ENCODE peak calls at places on chromosomes 16 and 17, in four cellular contexts. One of them, this sample, is unnamed.
A peak's percentile ranks its signal among the peaks of the same experiment; 100 is the strongest.

GRCh38 chr17:73352261-73352660 is 40.5 kb upstream of the CDC42EP4 start:
- DNase-seq in Caco-2: no peak
- DNase-seq in CD14-positive monocyte: no peak
- DNase-seq in cardiac muscle cell: no peak
- DNase-seq in this sample: no peak

GRCh38 chr16:75251280-75252048 is at the start of gene BCAR1:
- DNase-seq in Caco-2: peak; percentile 97
- DNase-seq in CD14-positive monocyte: peak; percentile 36
- DNase-seq in cardiac muscle cell: peak; percentile 96
- DNase-seq in this sample: peak; percentile 86

GRCh38 chr17:64291268-64291851 is 28.3 kb upstream of the TEX2 start:
- DNase-seq in Caco-2: peak; percentile 66
- DNase-seq in CD14-positive monocyte: no peak
- DNase-seq in cardiac muscle cell: no peak
- DNase-seq in this sample: no peak

GRCh38 chr16:85986931-85987749 is 88.2 kb downstream of the IRF8 start:
- DNase-seq in Caco-2: peak; percentile 56
- DNase-seq in CD14-positive monocyte: no peak
- DNase-seq in cardiac muscle cell: peak; percentile 15
- DNase-seq in this sample: no peak

GRCh38 chr16:2156025-2156848 is 655 bp downstream of the TRAF7 start:
- DNase-seq in Caco-2: no peak
- DNase-seq in CD14-positive monocyte: peak; percentile 46
- DNase-seq in cardiac muscle cell: peak; percentile 74
- DNase-seq in this sample: no peak

GRCh38 chr16:8904018-8904430 is 21.9 kb downstream of the LITAFD start:
- DNase-seq in Caco-2: no peak
- DNase-seq in CD14-positive monocyte: no peak
- DNase-seq in cardiac muscle cell: no peak
- DNase-seq in this sample: no peak

GRCh38 chr17:78416311-78416711 is 37.9 kb downstream of the PGS1 start:
- DNase-seq in Caco-2: no peak
- DNase-seq in CD14-positive monocyte: no peak
- DNase-seq in cardiac muscle cell: peak; percentile 58
- DNase-seq in this sample: no peak

GRCh38 chr16:48596326-48596725 is 13.7 kb downstream of the N4BP1 start:
- DNase-seq in Caco-2: no peak
- DNase-seq in CD14-positive monocyte: no peak
- DNase-seq in cardiac muscle cell: peak; percentile 42
- DNase-seq in this sample: no peak

GRCh38 chr17:4591529-4591928 is 7.2 kb downstream of the SMTNL2 start:
- DNase-seq in Caco-2: no peak
- DNase-seq in CD14-positive monocyte: no peak
- DNase-seq in cardiac muscle cell: peak; percentile 43
- DNase-seq in this sample: no peak

GRCh38 chr17:57587201-57587870 is 157.8 kb downstream of the CCDC182 start:
- DNase-seq in Caco-2: no peak
- DNase-seq in CD14-positive monocyte: no peak
- DNase-seq in cardiac muscle cell: no peak
- DNase-seq in this sample: no peak

GRCh38 chr17:57586099-57586702 is 158.9 kb downstream of the CCDC182 start:
- DNase-seq in Caco-2: no peak
- DNase-seq in CD14-positive monocyte: no peak
- DNase-seq in cardiac muscle cell: no peak
- DNase-seq in this sample: no peak

GRCh38 chr17:57582881-57583756 is 162.0 kb downstream of the CCDC182 start:
- DNase-seq in Caco-2: no peak
- DNase-seq in CD14-positive monocyte: no peak
- DNase-seq in cardiac muscle cell: no peak
- DNase-seq in this sample: no peak

GRCh38 chr17:57585341-57586098 is 159.6 kb downstream of the CCDC182 start:
- DNase-seq in Caco-2: no peak
- DNase-seq in CD14-positive monocyte: no peak
- DNase-seq in cardiac muscle cell: no peak
- DNase-seq in this sample: no peak

DNA sequence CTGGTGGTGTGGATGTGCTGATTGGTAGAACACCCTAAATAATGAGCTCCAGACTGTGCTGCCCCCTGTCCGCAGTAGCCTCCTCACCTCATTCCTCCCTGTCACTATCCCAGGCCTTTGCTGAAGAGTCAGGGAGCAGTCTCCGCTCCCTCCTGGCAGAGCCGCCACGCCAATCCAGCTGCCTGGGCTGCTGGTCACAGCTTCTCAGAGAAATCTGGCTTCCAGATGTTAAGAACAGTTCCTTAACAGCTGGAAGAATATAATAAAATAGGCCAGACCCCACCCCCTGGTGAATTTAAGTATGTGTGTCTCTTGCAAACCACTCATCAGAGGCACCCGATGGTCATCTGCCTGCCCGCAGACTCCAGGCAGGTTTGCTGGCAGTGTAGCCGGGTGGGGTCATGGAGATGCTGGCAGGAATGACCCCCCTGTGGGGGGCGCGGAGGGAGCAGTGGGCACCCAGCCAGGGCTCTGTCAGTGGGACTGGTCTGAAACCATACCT is 161.0 kb downstream of the CCDC182 start:
- DNase-seq in Caco-2: no peak
- DNase-seq in CD14-positive monocyte: no peak
- DNase-seq in cardiac muscle cell: peak; percentile 13
- DNase-seq in this sample: no peak
- TF ChIP-seq CTCF in Caco-2: no peak
- TF ChIP-seq CTCF in CD14-positive monocyte: no peak
- TF ChIP-seq CTCF in cardiac muscle cell: no peak
- TF ChIP-seq CTCF in this sample: no peak

GRCh38 chr16:82074019-82074558 is 39.0 kb downstream of the HSD17B2 start:
- DNase-seq in Caco-2: no peak
- DNase-seq in CD14-positive monocyte: no peak
- DNase-seq in cardiac muscle cell: no peak
- DNase-seq in this sample: no peak

GRCh38 chr16:82067810-82068325 is 32.8 kb downstream of the HSD17B2 start:
- DNase-seq in Caco-2: no peak
- DNase-seq in CD14-positive monocyte: no peak
- DNase-seq in cardiac muscle cell: no peak
- DNase-seq in this sample: no peak

GRCh38 chr16:82070656-82071369 is 35.8 kb downstream of the HSD17B2 start:
- DNase-seq in Caco-2: no peak
- DNase-seq in CD14-positive monocyte: no peak
- DNase-seq in cardiac muscle cell: no peak
- DNase-seq in this sample: no peak

GRCh38 chr16:82072313-82072712 is 37.3 kb downstream of the HSD17B2 start:
- DNase-seq in Caco-2: no peak
- DNase-seq in CD14-positive monocyte: no peak
- DNase-seq in cardiac muscle cell: no peak
- DNase-seq in this sample: no peak

DNA sequence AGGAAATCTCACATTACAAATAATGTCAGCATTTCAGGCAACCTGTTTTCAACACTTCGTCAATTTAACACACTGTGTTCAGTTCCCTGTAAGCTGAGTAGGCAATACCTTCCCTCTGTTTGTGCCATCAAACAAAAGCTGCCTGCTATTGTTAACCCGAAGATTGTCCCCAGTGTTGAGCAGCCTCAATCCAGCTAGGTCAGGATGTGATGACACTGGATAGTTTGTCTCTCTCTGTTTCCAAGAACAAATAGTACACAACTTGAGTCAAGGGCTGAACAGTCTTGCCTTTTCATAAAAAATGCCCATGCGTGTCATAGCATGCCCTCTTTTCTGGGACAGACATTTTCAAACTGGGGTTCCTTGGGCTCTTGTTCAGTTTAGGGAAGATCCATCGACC is 36.4 kb downstream of the HSD17B2 start:
- DNase-seq in Caco-2: no peak
- DNase-seq in CD14-positive monocyte: no peak
- DNase-seq in cardiac muscle cell: no peak
- DNase-seq in this sample: no peak
- TF ChIP-seq CTCF in Caco-2: no peak
- TF ChIP-seq CTCF in CD14-positive monocyte: no peak
- TF ChIP-seq CTCF in cardiac muscle cell: no peak
- TF ChIP-seq CTCF in this sample: no peak

GRCh38 chr16:4811773-4812172 is 9.3 kb upstream of the ROGDI start:
- DNase-seq in Caco-2: no peak
- DNase-seq in CD14-positive monocyte: no peak
- DNase-seq in cardiac muscle cell: no peak
- DNase-seq in this sample: no peak

GRCh38 chr16:4813251-4814003 is 11.0 kb upstream of the ROGDI start:
- DNase-seq in Caco-2: no peak
- DNase-seq in CD14-positive monocyte: no peak
- DNase-seq in cardiac muscle cell: no peak
- DNase-seq in this sample: no peak

GRCh38 chr16:4811242-4811641 is 8.8 kb upstream of the ROGDI start:
- DNase-seq in Caco-2: no peak
- DNase-seq in CD14-positive monocyte: no peak
- DNase-seq in cardiac muscle cell: no peak
- DNase-seq in this sample: no peak

GRCh38 chr16:4814046-4814445 is 11.6 kb upstream of the ROGDI start:
- DNase-seq in Caco-2: no peak
- DNase-seq in CD14-positive monocyte: no peak
- DNase-seq in cardiac muscle cell: no peak
- DNase-seq in this sample: no peak

DNA sequence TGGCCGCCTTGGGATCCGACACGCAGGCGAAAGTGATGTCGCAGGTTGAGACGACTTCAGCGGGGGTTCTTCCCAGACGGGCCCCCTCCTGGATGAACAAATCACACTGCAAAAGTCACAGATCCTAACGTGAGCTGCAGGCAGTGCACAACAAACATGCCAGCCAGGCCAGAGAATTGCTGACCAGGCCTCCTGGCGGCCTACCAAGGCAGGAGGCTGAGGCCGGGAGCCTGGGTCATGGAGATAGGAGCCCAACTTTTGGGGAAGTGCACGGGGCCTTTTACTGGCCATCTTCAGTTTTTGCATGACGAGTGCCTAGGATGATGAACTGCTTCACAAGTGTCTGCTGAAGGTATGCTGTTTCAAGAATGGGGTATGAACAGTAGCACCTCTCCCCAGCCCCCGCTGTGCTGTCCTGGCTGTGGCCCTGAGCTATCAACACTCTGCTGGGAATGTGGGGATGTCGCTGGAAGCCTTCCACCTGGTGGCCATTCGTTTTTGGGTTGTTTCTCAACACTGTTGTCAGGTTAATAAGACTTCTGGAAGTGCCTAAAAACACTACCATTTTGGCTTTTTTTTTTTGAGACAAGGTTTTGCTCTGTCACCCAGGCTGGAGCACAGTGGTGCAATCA is 12.2 kb upstream of the ROGDI start:
- DNase-seq in Caco-2: no peak
- DNase-seq in CD14-positive monocyte: no peak
- DNase-seq in cardiac muscle cell: no peak
- DNase-seq in this sample: no peak
- TF ChIP-seq CTCF in Caco-2: peak; percentile 14
- TF ChIP-seq CTCF in CD14-positive monocyte: no peak
- TF ChIP-seq CTCF in cardiac muscle cell: peak; percentile 2
- TF ChIP-seq CTCF in this sample: no peak

GRCh38 chr17:46876353-46876887 is 25.0 kb downstream of the WNT9B start:
- DNase-seq in Caco-2: peak; percentile 74
- DNase-seq in CD14-positive monocyte: no peak
- DNase-seq in cardiac muscle cell: no peak
- DNase-seq in this sample: no peak
- TF ChIP-seq CTCF in Caco-2: peak; percentile 88
- TF ChIP-seq CTCF in CD14-positive monocyte: no peak
- TF ChIP-seq CTCF in cardiac muscle cell: peak; percentile 5
- TF ChIP-seq CTCF in this sample: peak; percentile 49

DNA sequence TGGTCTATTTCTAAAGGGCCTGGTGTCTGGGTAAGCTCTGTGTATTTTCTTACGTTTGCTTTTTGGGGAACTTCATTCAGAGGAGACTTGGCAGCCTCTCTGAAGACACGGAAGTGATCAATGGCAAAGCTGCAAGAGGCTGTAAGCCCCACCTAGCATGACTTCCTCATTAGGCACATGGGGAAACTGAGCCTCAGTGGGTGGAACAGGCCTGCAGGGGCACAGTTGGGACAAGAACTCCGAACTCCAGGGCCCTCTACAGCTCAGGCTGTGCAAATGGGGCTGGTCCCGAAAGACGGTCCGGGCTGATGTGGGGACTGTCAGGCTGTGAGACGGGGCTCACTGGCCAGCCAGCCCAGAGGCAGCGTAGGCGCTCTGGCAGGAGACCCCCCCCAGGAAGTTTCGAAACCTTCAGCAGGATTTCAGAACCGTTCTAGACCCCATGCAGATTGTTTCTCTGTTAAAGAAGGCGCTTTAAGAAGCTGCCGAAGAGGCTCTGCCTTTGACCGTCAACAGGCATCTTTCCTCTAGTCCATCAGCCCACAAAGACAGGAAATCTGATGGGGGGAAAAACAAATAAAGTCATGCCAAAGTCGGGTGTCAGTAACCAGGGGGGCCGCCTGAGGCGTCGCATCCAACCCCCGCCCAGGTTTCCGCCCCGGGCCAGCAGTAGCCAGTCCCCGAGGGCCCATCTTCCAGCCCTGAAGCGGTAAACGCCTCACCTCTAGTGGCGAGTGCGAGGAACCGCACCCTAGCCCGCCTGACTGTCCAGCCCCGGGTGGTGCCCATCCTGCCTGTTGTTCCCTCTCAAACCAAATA is 79.8 kb upstream of the TBC1D3K start:
- DNase-seq in Caco-2: peak; percentile 34
- DNase-seq in CD14-positive monocyte: peak; percentile 77
- DNase-seq in cardiac muscle cell: peak; percentile 67
- DNase-seq in this sample: no peak
- TF ChIP-seq CTCF in Caco-2: peak; percentile 6
- TF ChIP-seq CTCF in CD14-positive monocyte: peak; percentile 98
- TF ChIP-seq CTCF in cardiac muscle cell: peak; percentile 86
- TF ChIP-seq CTCF in this sample: peak; percentile 83

GRCh38 chr16:21167929-21168602 is 9.6 kb downstream of the LDAF1 start:
- DNase-seq in Caco-2: no peak
- DNase-seq in CD14-positive monocyte: no peak
- DNase-seq in cardiac muscle cell: no peak
- DNase-seq in this sample: no peak
- TF ChIP-seq CTCF in Caco-2: no peak
- TF ChIP-seq CTCF in CD14-positive monocyte: no peak
- TF ChIP-seq CTCF in cardiac muscle cell: no peak
- TF ChIP-seq CTCF in this sample: no peak

GRCh38 chr16:53224932-53225533 is 170.2 kb downstream of the CHD9 start:
- DNase-seq in Caco-2: no peak
- DNase-seq in CD14-positive monocyte: no peak
- DNase-seq in cardiac muscle cell: no peak
- DNase-seq in this sample: no peak

GRCh38 chr16:53219795-53220194 is 165.0 kb downstream of the CHD9 start:
- DNase-seq in Caco-2: no peak
- DNase-seq in CD14-positive monocyte: no peak
- DNase-seq in cardiac muscle cell: peak; percentile 49
- DNase-seq in this sample: no peak

GRCh38 chr16:53216798-53217197 is 162.0 kb downstream of the CHD9 start:
- DNase-seq in Caco-2: no peak
- DNase-seq in CD14-positive monocyte: peak; percentile 51
- DNase-seq in cardiac muscle cell: no peak
- DNase-seq in this sample: no peak

DNA sequence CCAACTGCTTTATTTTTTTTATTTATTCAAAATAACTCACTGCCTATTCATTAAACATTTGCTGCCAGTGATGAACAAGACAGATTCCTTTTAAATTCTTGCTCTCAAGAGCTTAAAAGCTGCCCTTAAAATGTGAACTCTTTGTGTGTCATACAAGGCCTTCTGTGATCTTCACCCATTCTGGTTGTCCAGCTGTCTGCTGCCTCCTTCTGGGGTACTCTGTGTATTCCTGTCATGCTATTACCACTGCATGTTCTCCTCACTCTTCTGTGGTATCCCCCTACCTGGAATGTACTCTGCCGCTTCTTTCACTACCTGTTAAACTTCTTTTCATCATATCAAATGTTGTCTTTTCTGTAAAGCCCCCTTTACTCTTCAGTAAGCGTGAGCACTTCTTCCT is 165.8 kb downstream of the CHD9 start:
- DNase-seq in Caco-2: peak; percentile 22
- DNase-seq in CD14-positive monocyte: peak; percentile 45
- DNase-seq in cardiac muscle cell: peak; percentile 50
- DNase-seq in this sample: no peak
- TF ChIP-seq CTCF in Caco-2: peak; percentile 32
- TF ChIP-seq CTCF in CD14-positive monocyte: peak; percentile 58
- TF ChIP-seq CTCF in cardiac muscle cell: peak; percentile 26
- TF ChIP-seq CTCF in this sample: peak; percentile 49

GRCh38 chr17:39261286-39261685 is 35.5 kb upstream of the STAC2 start:
- DNase-seq in Caco-2: peak; percentile 45
- DNase-seq in CD14-positive monocyte: no peak
- DNase-seq in cardiac muscle cell: no peak
- DNase-seq in this sample: no peak
- TF ChIP-seq CTCF in Caco-2: peak; percentile 29
- TF ChIP-seq CTCF in CD14-positive monocyte: peak; percentile 15
- TF ChIP-seq CTCF in cardiac muscle cell: peak; percentile 27
- TF ChIP-seq CTCF in this sample: peak; percentile 40